ENCODE peak calls at places on chromosomes 11 and 22, in four cellular contexts. One of them, this sample, is unnamed.

GRCh38 chr11:34909955-34910354 is 6.2 kb downstream of the APIP start:
- DNase-seq in heart right ventricle: no peak
- DNase-seq in adrenal gland: no peak
- DNase-seq in ovary: no peak
- DNase-seq in this sample: no peak

GRCh38 chr22:32810241-32811133 is 9.0 kb downstream of the TIMP3 start:
- DNase-seq in heart right ventricle: no peak
- DNase-seq in adrenal gland: no peak
- DNase-seq in ovary: no peak
- DNase-seq in this sample: peak; percentile 46

GRCh38 chr22:50027639-50028537 is 15.3 kb upstream of the IL17REL start:
- DNase-seq in heart right ventricle: no peak
- DNase-seq in adrenal gland: no peak
- DNase-seq in ovary: no peak
- DNase-seq in this sample: no peak

GRCh38 chr11:80846979-80847378 is 1406.1 kb upstream of the TENM4 start:
- DNase-seq in heart right ventricle: no peak
- DNase-seq in adrenal gland: no peak
- DNase-seq in ovary: no peak
- DNase-seq in this sample: no peak

GRCh38 chr22:32720924-32721323 is 80.6 kb upstream of the TIMP3 start:
- DNase-seq in heart right ventricle: no peak
- DNase-seq in adrenal gland: no peak
- DNase-seq in ovary: no peak
- DNase-seq in this sample: peak; percentile 86

GRCh38 chr22:36097880-36098279 is 62.7 kb downstream of the APOL3 start:
- DNase-seq in heart right ventricle: no peak
- DNase-seq in adrenal gland: no peak
- DNase-seq in ovary: no peak
- DNase-seq in this sample: no peak

GRCh38 chr11:46345131-46345597 is 2.1 kb upstream of the DGKZ start:
- DNase-seq in heart right ventricle: peak; percentile 77
- DNase-seq in adrenal gland: peak; percentile 49
- DNase-seq in ovary: no peak
- DNase-seq in this sample: no peak

GRCh38 chr11:78244546-78245315 is 56.0 kb downstream of the USP35 start:
- DNase-seq in heart right ventricle: no peak
- DNase-seq in adrenal gland: no peak
- DNase-seq in ovary: no peak
- DNase-seq in this sample: no peak

GRCh38 chr11:36509265-36509664 is 807 bp downstream of the TRAF6 start:
- DNase-seq in heart right ventricle: no peak
- DNase-seq in adrenal gland: peak; percentile 33
- DNase-seq in ovary: no peak
- DNase-seq in this sample: peak; percentile 39

GRCh38 chr11:18393581-18394299 is 623 bp upstream of the LDHA start:
- DNase-seq in heart right ventricle: no peak
- DNase-seq in adrenal gland: peak; percentile 58
- DNase-seq in ovary: peak; percentile 54
- DNase-seq in this sample: peak; percentile 19

GRCh38 chr11:125322317-125322716 is 157.8 kb downstream of the PKNOX2 start:
- DNase-seq in heart right ventricle: no peak
- DNase-seq in adrenal gland: no peak
- DNase-seq in ovary: no peak
- DNase-seq in this sample: no peak

GRCh38 chr11:102110761-102111010 is 439 bp downstream of the YAP1 start:
- DNase-seq in heart right ventricle: no peak
- DNase-seq in adrenal gland: no peak
- DNase-seq in ovary: peak; percentile 66
- DNase-seq in this sample: no peak

GRCh38 chr11:2884424-2884815 is 1.2 kb downstream of the CDKN1C start:
- DNase-seq in heart right ventricle: peak; percentile 57
- DNase-seq in adrenal gland: peak; percentile 63
- DNase-seq in ovary: peak; percentile 68
- DNase-seq in this sample: peak; percentile 65

GRCh38 chr22:40593460-40594273 is 42.9 kb downstream of the MRTFA start:
- DNase-seq in heart right ventricle: no peak
- DNase-seq in adrenal gland: no peak
- DNase-seq in ovary: no peak
- DNase-seq in this sample: peak; percentile 69

GRCh38 chr22:49181942-49182341 is 645.7 kb downstream of the BRD1 start:
- DNase-seq in heart right ventricle: no peak
- DNase-seq in adrenal gland: no peak
- DNase-seq in ovary: no peak
- DNase-seq in this sample: no peak

GRCh38 chr11:76601712-76602111 is 68.8 kb downstream of the LRRC32 start:
- DNase-seq in heart right ventricle: peak; percentile 1
- DNase-seq in adrenal gland: no peak
- DNase-seq in ovary: no peak
- DNase-seq in this sample: no peak

GRCh38 chr11:69650081-69650831 is 9.3 kb downstream of the CCND1 start:
- DNase-seq in heart right ventricle: no peak
- DNase-seq in adrenal gland: no peak
- DNase-seq in ovary: no peak
- DNase-seq in this sample: no peak

GRCh38 chr11:11777897-11778296 is 63.9 kb upstream of the USP47 start:
- DNase-seq in heart right ventricle: no peak
- DNase-seq in adrenal gland: no peak
- DNase-seq in ovary: no peak
- DNase-seq in this sample: no peak

GRCh38 chr11:48108231-48109045 is 108.2 kb upstream of the OR4B1 start:
- DNase-seq in heart right ventricle: no peak
- DNase-seq in adrenal gland: no peak
- DNase-seq in ovary: no peak
- DNase-seq in this sample: no peak
- H3K4me1 ChIP-seq in heart right ventricle: peaks cover 29% of the 10 kb centered on the region
- H3K4me1 ChIP-seq in adrenal gland: peaks cover 5% of the 10 kb centered on the region
- H3K4me1 ChIP-seq in ovary: no peaks in the 10 kb centered on the region
- H3K4me1 ChIP-seq in this sample: peaks cover 14% of the 10 kb centered on the region

GRCh38 chr22:20106205-20106848 is 9.6 kb upstream of the RANBP1 start:
- DNase-seq in heart right ventricle: no peak
- DNase-seq in adrenal gland: no peak
- DNase-seq in ovary: no peak
- DNase-seq in this sample: no peak
- H3K36me3 ChIP-seq in heart right ventricle: peaks cover 86% of the 10 kb centered on the region
- H3K36me3 ChIP-seq in adrenal gland: peaks cover 90% of the 10 kb centered on the region
- H3K36me3 ChIP-seq in ovary: peaks cover 4% of the 10 kb centered on the region
- H3K36me3 ChIP-seq in this sample: peaks cover 46% of the 10 kb centered on the region

GRCh38 chr11:82896183-82896582 is 4.0 kb downstream of the PRCP start:
- DNase-seq in heart right ventricle: no peak
- DNase-seq in adrenal gland: no peak
- DNase-seq in ovary: no peak
- DNase-seq in this sample: no peak

GRCh38 chr11:82899191-82899820 is 924 bp downstream of the PRCP start:
- DNase-seq in heart right ventricle: no peak
- DNase-seq in adrenal gland: no peak
- DNase-seq in ovary: no peak
- DNase-seq in this sample: no peak

GRCh38 chr11:82899957-82900276 is 313 bp downstream of the PRCP start:
- DNase-seq in heart right ventricle: no peak
- DNase-seq in adrenal gland: no peak
- DNase-seq in ovary: no peak
- DNase-seq in this sample: peak; percentile 18

GRCh38 chr11:82900277-82901164 is at the start of gene PRCP:
- DNase-seq in heart right ventricle: peak; percentile 94
- DNase-seq in adrenal gland: peak; percentile 94
- DNase-seq in ovary: peak; percentile 89
- DNase-seq in this sample: peak; percentile 92

GRCh38 chr11:82898242-82898641 is 2.0 kb downstream of the PRCP start:
- DNase-seq in heart right ventricle: no peak
- DNase-seq in adrenal gland: no peak
- DNase-seq in ovary: no peak
- DNase-seq in this sample: no peak
- H3K4me1 ChIP-seq in heart right ventricle: peaks cover 25% of the 10 kb centered on the region
- H3K4me1 ChIP-seq in adrenal gland: peaks cover 13% of the 10 kb centered on the region
- H3K4me1 ChIP-seq in ovary: no peaks in the 10 kb centered on the region
- H3K4me1 ChIP-seq in this sample: peaks cover 7% of the 10 kb centered on the region

DNA sequence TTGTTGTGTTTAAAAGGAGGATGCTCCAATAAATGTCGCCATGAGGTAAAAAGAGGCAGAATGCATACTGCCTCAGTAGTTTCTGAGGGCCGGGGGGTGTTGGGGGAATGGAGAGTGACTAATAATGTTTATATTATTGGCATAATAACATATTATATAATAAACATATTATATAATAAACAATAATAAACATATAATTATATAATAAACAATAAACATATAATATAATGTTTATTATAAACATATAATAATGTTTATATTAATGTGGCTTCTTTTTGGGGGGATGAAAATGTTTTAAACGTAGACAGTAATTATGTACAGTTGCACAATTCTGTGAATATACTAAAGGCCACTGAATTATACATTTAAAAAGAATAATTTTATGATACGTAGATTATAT is 35.6 kb downstream of the TRIM66 start:
- DNase-seq in heart right ventricle: no peak
- DNase-seq in adrenal gland: no peak
- DNase-seq in ovary: no peak
- DNase-seq in this sample: no peak
- H3K36me3 ChIP-seq in heart right ventricle: peaks cover 40% of the 10 kb centered on the region
- H3K36me3 ChIP-seq in adrenal gland: peaks cover 44% of the 10 kb centered on the region
- H3K36me3 ChIP-seq in ovary: no peaks in the 10 kb centered on the region
- H3K36me3 ChIP-seq in this sample: peaks cover 13% of the 10 kb centered on the region

GRCh38 chr11:33452806-33453205 is 195.6 kb downstream of the HIPK3 start:
- DNase-seq in heart right ventricle: no peak
- DNase-seq in adrenal gland: no peak
- DNase-seq in ovary: no peak
- DNase-seq in this sample: no peak

GRCh38 chr11:33451364-33451763 is 194.2 kb downstream of the HIPK3 start:
- DNase-seq in heart right ventricle: no peak
- DNase-seq in adrenal gland: no peak
- DNase-seq in ovary: no peak
- DNase-seq in this sample: no peak

GRCh38 chr11:33453225-33453624 is 196.0 kb downstream of the HIPK3 start:
- DNase-seq in heart right ventricle: no peak
- DNase-seq in adrenal gland: no peak
- DNase-seq in ovary: no peak
- DNase-seq in this sample: no peak

GRCh38 chr11:33448461-33449130 is 191.4 kb downstream of the HIPK3 start:
- DNase-seq in heart right ventricle: no peak
- DNase-seq in adrenal gland: no peak
- DNase-seq in ovary: no peak
- DNase-seq in this sample: peak; percentile 14

GRCh38 chr11:33449798-33450197 is 192.6 kb downstream of the HIPK3 start:
- DNase-seq in heart right ventricle: no peak
- DNase-seq in adrenal gland: no peak
- DNase-seq in ovary: no peak
- DNase-seq in this sample: no peak
- H3K4me1 ChIP-seq in heart right ventricle: no peaks in the 10 kb centered on the region
- H3K4me1 ChIP-seq in adrenal gland: no peaks in the 10 kb centered on the region
- H3K4me1 ChIP-seq in ovary: no peaks in the 10 kb centered on the region
- H3K4me1 ChIP-seq in this sample: no peaks in the 10 kb centered on the region

DNA sequence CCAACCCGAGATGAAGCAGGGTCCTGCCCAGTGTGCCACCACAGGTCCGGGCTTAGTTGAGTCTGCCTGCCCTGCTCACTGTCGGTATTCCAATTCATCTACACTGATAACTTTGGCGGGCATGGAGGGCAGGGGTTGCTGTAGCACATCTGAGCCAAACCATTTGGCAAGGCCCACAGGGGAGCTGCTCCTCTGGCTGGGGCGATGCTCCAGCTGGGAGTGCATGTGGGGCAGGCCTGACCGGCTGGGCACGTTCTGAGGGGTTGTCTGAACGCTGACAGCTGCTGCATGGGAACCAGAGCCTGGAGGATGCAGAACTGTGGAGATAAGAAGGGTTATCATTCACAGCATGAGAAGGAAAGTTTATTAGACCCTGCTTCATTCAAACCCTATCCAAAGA is 40.4 kb downstream of the DRG1 start:
- DNase-seq in heart right ventricle: peak; percentile 71
- DNase-seq in adrenal gland: no peak
- DNase-seq in ovary: peak; percentile 41
- DNase-seq in this sample: peak; percentile 6
- H3K36me3 ChIP-seq in heart right ventricle: peaks cover 93% of the 10 kb centered on the region
- H3K36me3 ChIP-seq in adrenal gland: peaks cover 94% of the 10 kb centered on the region
- H3K36me3 ChIP-seq in ovary: no peaks in the 10 kb centered on the region
- H3K36me3 ChIP-seq in this sample: peaks cover 84% of the 10 kb centered on the region

GRCh38 chr11:117945047-117945820 is 16.0 kb upstream of the TMPRSS13 start:
- DNase-seq in heart right ventricle: no peak
- DNase-seq in adrenal gland: no peak
- DNase-seq in ovary: no peak
- DNase-seq in this sample: no peak

GRCh38 chr11:117944554-117944953 is 15.4 kb upstream of the TMPRSS13 start:
- DNase-seq in heart right ventricle: no peak
- DNase-seq in adrenal gland: no peak
- DNase-seq in ovary: no peak
- DNase-seq in this sample: no peak

GRCh38 chr11:117949062-117949461 is 19.9 kb upstream of the TMPRSS13 start:
- DNase-seq in heart right ventricle: no peak
- DNase-seq in adrenal gland: no peak
- DNase-seq in ovary: no peak
- DNase-seq in this sample: no peak

GRCh38 chr11:117946842-117947526 is 17.8 kb upstream of the TMPRSS13 start:
- DNase-seq in heart right ventricle: peak; percentile 92
- DNase-seq in adrenal gland: peak; percentile 91
- DNase-seq in ovary: peak; percentile 94
- DNase-seq in this sample: peak; percentile 90

DNA sequence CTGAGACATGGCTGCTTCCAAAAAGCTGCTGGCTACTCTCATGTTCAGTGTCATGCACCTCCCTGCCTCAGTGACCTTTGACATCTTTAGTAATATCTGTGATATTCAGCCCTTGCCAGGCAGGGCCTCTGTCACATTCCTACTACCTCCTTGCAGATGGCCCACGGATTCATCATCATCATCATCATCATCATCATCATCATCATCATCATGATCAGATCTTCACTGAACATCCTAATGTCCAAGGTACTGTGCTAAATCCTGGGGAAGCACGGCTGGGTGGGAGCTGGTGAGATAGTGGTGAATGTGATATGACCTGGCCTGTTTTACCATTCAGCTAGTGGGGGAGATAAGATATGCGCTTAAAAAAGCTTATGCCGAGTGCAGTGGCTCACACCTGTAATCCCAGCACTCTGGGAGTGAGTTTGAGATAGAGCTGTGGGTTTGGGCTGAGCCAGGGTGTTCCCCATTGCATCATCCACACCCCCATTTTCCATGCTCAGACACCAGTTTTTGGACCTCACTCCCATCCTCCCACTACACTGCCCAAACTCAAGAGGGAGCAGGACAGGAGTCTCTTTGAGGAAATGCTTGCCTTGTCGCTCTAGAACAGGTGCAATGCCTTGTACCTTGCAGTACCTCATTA is 17.1 kb upstream of the TMPRSS13 start:
- DNase-seq in heart right ventricle: no peak
- DNase-seq in adrenal gland: no peak
- DNase-seq in ovary: no peak
- DNase-seq in this sample: no peak
- H3K4me1 ChIP-seq in heart right ventricle: peaks cover 24% of the 10 kb centered on the region
- H3K4me1 ChIP-seq in adrenal gland: no peaks in the 10 kb centered on the region
- H3K4me1 ChIP-seq in ovary: peaks cover 2% of the 10 kb centered on the region
- H3K4me1 ChIP-seq in this sample: peaks cover 4% of the 10 kb centered on the region